ENCODE peak calls at places on chromosomes 12 and 14, in ten cellular contexts. V is aorta; O is NCI-H2081; P is osteocyte; F is AG09309; Z is AG08395; G is HTR-8/SVneo; W is iris pigment epithelial cell; M is trophoblast cell; S is effector memory CD8-positive, alpha-beta T cell. J is an unnamed sample.

GRCh38 chr12:98402081-98402480 is 113.3 kb upstream of the TMPO start:
- DNase-seq in V (no peak), O (no peak), P (no peak), F (no peak), Z (no peak), G (no peak), W (peak; percentile 70), M (no peak), S (no peak), J (no peak)

GRCh38 chr14:47675489-47676300 is at the start of gene MDGA2:
- DNase-seq in V (no peak), O (peak; percentile 59), P (no peak), F (no peak), Z (no peak), G (peak; percentile 31), W (peak; percentile 19), M (no peak), S (no peak), J (peak; percentile 40)

GRCh38 chr12:5258498-5258897 is 173.4 kb upstream of the NTF3 start:
- DNase-seq in V (peak; percentile 62), O (no peak), P (no peak), F (peak; percentile 97), Z (peak; percentile 67), G (no peak), W (no peak), M (no peak), S (no peak), J (no peak)

GRCh38 chr14:21880918-21881317 is 207.3 kb upstream of the OR4E1 start:
- DNase-seq in V (no peak), O (no peak), P (no peak), F (no peak), Z (no peak), G (no peak), W (peak; percentile 57), M (no peak), S (no peak), J (no peak)

GRCh38 chr12:98645572-98646067 is 530 bp downstream of the APAF1 start:
- DNase-seq in V (no peak), O (peak; percentile 5), P (no peak), F (no peak), Z (no peak), G (peak; percentile 17), W (no peak), M (peak; percentile 8), S (no peak), J (peak; percentile 40)

GRCh38 chr12:53172352-53172751 is 8.2 kb upstream of the ZNF740 start:
- DNase-seq in V (no peak), O (no peak), P (peak; percentile 76), F (peak; percentile 16), Z (peak; percentile 78), G (no peak), W (peak; percentile 51), M (no peak), S (no peak), J (no peak)

GRCh38 chr14:61642246-61642982 is 52.9 kb upstream of the HIF1A start:
- DNase-seq in V (no peak), O (no peak), P (no peak), F (no peak), Z (peak; percentile 49), G (no peak), W (peak; percentile 80), M (no peak), S (no peak), J (no peak)

GRCh38 chr12:25686351-25686750 is 133.3 kb upstream of the LMNTD1 start:
- DNase-seq in V (no peak), O (no peak), P (no peak), F (no peak), Z (no peak), G (no peak), W (no peak), M (no peak), S (no peak), J (no peak)

GRCh38 chr12:110669193-110669502 is 19.8 kb downstream of the HVCN1 start:
- DNase-seq in V (no peak), O (no peak), P (no peak), F (no peak), Z (no peak), G (no peak), W (no peak), M (no peak), S (no peak), J (no peak)

J was measured in hippocampal formation.